ENCODE peak calls at places on chromosomes 3 and 15, in ten cellular contexts. One of them, this sample, is unnamed.

GRCh38 chr3:154540950-154541604 is 111.1 kb upstream of the GPR149 start:
- DNase-seq in naive thymus-derived CD4-positive, alpha-beta T cell: no peak
- DNase-seq in colonic mucosa: no peak
- DNase-seq in sigmoid colon: no peak
- DNase-seq in tibial artery: no peak
- DNase-seq in spleen: no peak
- DNase-seq in breast epithelium: no peak
- DNase-seq in adrenal gland: no peak
- DNase-seq in cardiac muscle cell: no peak
- DNase-seq in GM23248: peak; percentile 39
- DNase-seq in this sample: no peak

GRCh38 chr15:62770752-62771151 is 271.8 kb upstream of the TPM1 start:
- DNase-seq in breast epithelium: no peak
- DNase-seq in naive thymus-derived CD4-positive, alpha-beta T cell: no peak
- DNase-seq in adrenal gland: no peak
- DNase-seq in spleen: no peak
- DNase-seq in sigmoid colon: no peak
- DNase-seq in tibial artery: no peak
- DNase-seq in GM23248: peak; percentile 97
- DNase-seq in colonic mucosa: no peak
- DNase-seq in cardiac muscle cell: no peak
- DNase-seq in this sample: no peak

GRCh38 chr3:7959094-7959493 is 542.5 kb upstream of the LMCD1 start:
- DNase-seq in spleen: no peak
- DNase-seq in sigmoid colon: no peak
- DNase-seq in tibial artery: no peak
- DNase-seq in breast epithelium: no peak
- DNase-seq in adrenal gland: no peak
- DNase-seq in cardiac muscle cell: no peak
- DNase-seq in colonic mucosa: no peak
- DNase-seq in GM23248: no peak
- DNase-seq in naive thymus-derived CD4-positive, alpha-beta T cell: no peak
- DNase-seq in this sample: no peak

GRCh38 chr15:50261979-50262378 is 3.5 kb downstream of the HDC start:
- DNase-seq in adrenal gland: no peak
- DNase-seq in breast epithelium: no peak
- DNase-seq in naive thymus-derived CD4-positive, alpha-beta T cell: no peak
- DNase-seq in colonic mucosa: no peak
- DNase-seq in cardiac muscle cell: no peak
- DNase-seq in spleen: no peak
- DNase-seq in tibial artery: no peak
- DNase-seq in GM23248: no peak
- DNase-seq in sigmoid colon: no peak
- DNase-seq in this sample: no peak

GRCh38 chr3:179015551-179016020 is 56.0 kb downstream of the ZMAT3 start:
- DNase-seq in sigmoid colon: no peak
- DNase-seq in adrenal gland: peak; percentile 74
- DNase-seq in GM23248: peak; percentile 80
- DNase-seq in colonic mucosa: peak; percentile 71
- DNase-seq in tibial artery: no peak
- DNase-seq in breast epithelium: no peak
- DNase-seq in spleen: no peak
- DNase-seq in cardiac muscle cell: peak; percentile 75
- DNase-seq in naive thymus-derived CD4-positive, alpha-beta T cell: peak; percentile 84
- DNase-seq in this sample: no peak

GRCh38 chr15:33094336-33094735 is 100.2 kb downstream of the FMN1 start:
- DNase-seq in GM23248: peak; percentile 33
- DNase-seq in breast epithelium: no peak
- DNase-seq in naive thymus-derived CD4-positive, alpha-beta T cell: no peak
- DNase-seq in adrenal gland: no peak
- DNase-seq in cardiac muscle cell: peak; percentile 60
- DNase-seq in colonic mucosa: no peak
- DNase-seq in sigmoid colon: no peak
- DNase-seq in spleen: no peak
- DNase-seq in tibial artery: no peak
- DNase-seq in this sample: no peak

GRCh38 chr15:27817258-27817657 is 281.9 kb downstream of the OCA2 start:
- DNase-seq in spleen: no peak
- DNase-seq in adrenal gland: no peak
- DNase-seq in tibial artery: no peak
- DNase-seq in sigmoid colon: no peak
- DNase-seq in naive thymus-derived CD4-positive, alpha-beta T cell: no peak
- DNase-seq in cardiac muscle cell: no peak
- DNase-seq in breast epithelium: no peak
- DNase-seq in colonic mucosa: no peak
- DNase-seq in GM23248: no peak
- DNase-seq in this sample: no peak

GRCh38 chr3:104269771-104270170 is 1096.9 kb upstream of the ALCAM start:
- DNase-seq in tibial artery: no peak
- DNase-seq in colonic mucosa: no peak
- DNase-seq in cardiac muscle cell: no peak
- DNase-seq in naive thymus-derived CD4-positive, alpha-beta T cell: no peak
- DNase-seq in adrenal gland: no peak
- DNase-seq in breast epithelium: no peak
- DNase-seq in sigmoid colon: no peak
- DNase-seq in GM23248: no peak
- DNase-seq in spleen: no peak
- DNase-seq in this sample: no peak

GRCh38 chr15:70094690-70095311 is 2.9 kb downstream of the TLE3 start:
- DNase-seq in colonic mucosa: peak; percentile 42
- DNase-seq in sigmoid colon: no peak
- DNase-seq in naive thymus-derived CD4-positive, alpha-beta T cell: peak; percentile 33
- DNase-seq in GM23248: peak; percentile 18
- DNase-seq in adrenal gland: no peak
- DNase-seq in cardiac muscle cell: peak; percentile 23
- DNase-seq in breast epithelium: no peak
- DNase-seq in tibial artery: peak; percentile 59
- DNase-seq in spleen: peak; percentile 50
- DNase-seq in this sample: no peak

GRCh38 chr15:91857772-91858171 is 4.3 kb downstream of the SLCO3A1 start:
- DNase-seq in GM23248: no peak
- DNase-seq in colonic mucosa: no peak
- DNase-seq in breast epithelium: no peak
- DNase-seq in sigmoid colon: no peak
- DNase-seq in adrenal gland: no peak
- DNase-seq in spleen: no peak
- DNase-seq in naive thymus-derived CD4-positive, alpha-beta T cell: peak; percentile 72
- DNase-seq in cardiac muscle cell: no peak
- DNase-seq in tibial artery: no peak
- DNase-seq in this sample: no peak

GRCh38 chr3:170361711-170362110 is 4.2 kb downstream of the SKIL start:
- DNase-seq in GM23248: no peak
- DNase-seq in adrenal gland: no peak
- DNase-seq in naive thymus-derived CD4-positive, alpha-beta T cell: no peak
- DNase-seq in spleen: no peak
- DNase-seq in tibial artery: no peak
- DNase-seq in breast epithelium: no peak
- DNase-seq in cardiac muscle cell: no peak
- DNase-seq in colonic mucosa: no peak
- DNase-seq in sigmoid colon: no peak
- DNase-seq in this sample: no peak

GRCh38 chr3:15295506-15295905 is 36.9 kb downstream of the SH3BP5 start:
- DNase-seq in sigmoid colon: peak; percentile 77
- DNase-seq in cardiac muscle cell: no peak
- DNase-seq in breast epithelium: no peak
- DNase-seq in spleen: no peak
- DNase-seq in colonic mucosa: no peak
- DNase-seq in naive thymus-derived CD4-positive, alpha-beta T cell: no peak
- DNase-seq in GM23248: peak; percentile 98
- DNase-seq in tibial artery: peak; percentile 62
- DNase-seq in adrenal gland: no peak
- DNase-seq in this sample: no peak

GRCh38 chr3:155070932-155071387 is 9.2 kb upstream of the MME start:
- DNase-seq in spleen: no peak
- DNase-seq in naive thymus-derived CD4-positive, alpha-beta T cell: no peak
- DNase-seq in colonic mucosa: no peak
- DNase-seq in sigmoid colon: no peak
- DNase-seq in cardiac muscle cell: no peak
- DNase-seq in adrenal gland: no peak
- DNase-seq in breast epithelium: no peak
- DNase-seq in tibial artery: no peak
- DNase-seq in GM23248: peak; percentile 94
- DNase-seq in this sample: no peak

GRCh38 chr3:87164245-87164644 is 62.9 kb upstream of the CHMP2B start:
- DNase-seq in breast epithelium: no peak
- DNase-seq in colonic mucosa: no peak
- DNase-seq in GM23248: no peak
- DNase-seq in tibial artery: no peak
- DNase-seq in cardiac muscle cell: no peak
- DNase-seq in spleen: no peak
- DNase-seq in adrenal gland: no peak
- DNase-seq in naive thymus-derived CD4-positive, alpha-beta T cell: no peak
- DNase-seq in sigmoid colon: no peak
- DNase-seq in this sample: no peak

GRCh38 chr3:87158823-87159222 is 68.3 kb upstream of the CHMP2B start:
- DNase-seq in breast epithelium: no peak
- DNase-seq in spleen: no peak
- DNase-seq in colonic mucosa: no peak
- DNase-seq in GM23248: no peak
- DNase-seq in cardiac muscle cell: no peak
- DNase-seq in adrenal gland: no peak
- DNase-seq in sigmoid colon: no peak
- DNase-seq in tibial artery: no peak
- DNase-seq in naive thymus-derived CD4-positive, alpha-beta T cell: no peak
- DNase-seq in this sample: no peak

GRCh38 chr3:87161486-87161885 is 65.6 kb upstream of the CHMP2B start:
- DNase-seq in cardiac muscle cell: no peak
- DNase-seq in tibial artery: no peak
- DNase-seq in spleen: no peak
- DNase-seq in breast epithelium: no peak
- DNase-seq in naive thymus-derived CD4-positive, alpha-beta T cell: no peak
- DNase-seq in sigmoid colon: no peak
- DNase-seq in adrenal gland: no peak
- DNase-seq in GM23248: no peak
- DNase-seq in colonic mucosa: no peak
- DNase-seq in this sample: no peak
- H3K36me3 ChIP-seq in cardiac muscle cell: no peaks in the 10 kb centered on the region
- H3K36me3 ChIP-seq in tibial artery: no peaks in the 10 kb centered on the region
- H3K36me3 ChIP-seq in spleen: no peaks in the 10 kb centered on the region
- H3K36me3 ChIP-seq in breast epithelium: no peaks in the 10 kb centered on the region
- H3K36me3 ChIP-seq in naive thymus-derived CD4-positive, alpha-beta T cell: no peaks in the 10 kb centered on the region
- H3K36me3 ChIP-seq in sigmoid colon: no peaks in the 10 kb centered on the region
- H3K36me3 ChIP-seq in adrenal gland: no peaks in the 10 kb centered on the region
- H3K36me3 ChIP-seq in GM23248: no peaks in the 10 kb centered on the region
- H3K36me3 ChIP-seq in colonic mucosa: no peaks in the 10 kb centered on the region
- H3K36me3 ChIP-seq in this sample: no peaks in the 10 kb centered on the region

GRCh38 chr3:30628188-30628930 is 22.0 kb downstream of the TGFBR2 start:
- DNase-seq in colonic mucosa: no peak
- DNase-seq in cardiac muscle cell: no peak
- DNase-seq in spleen: no peak
- DNase-seq in sigmoid colon: no peak
- DNase-seq in tibial artery: no peak
- DNase-seq in naive thymus-derived CD4-positive, alpha-beta T cell: no peak
- DNase-seq in adrenal gland: no peak
- DNase-seq in breast epithelium: no peak
- DNase-seq in GM23248: no peak
- DNase-seq in this sample: no peak
- H3K4me1 ChIP-seq in colonic mucosa: peaks cover 18% of the 10 kb centered on the region
- H3K4me1 ChIP-seq in cardiac muscle cell: peaks cover 12% of the 10 kb centered on the region
- H3K4me1 ChIP-seq in spleen: peaks cover 84% of the 10 kb centered on the region
- H3K4me1 ChIP-seq in sigmoid colon: no peaks in the 10 kb centered on the region
- H3K4me1 ChIP-seq in tibial artery: peaks cover 100% of the 10 kb centered on the region
- H3K4me1 ChIP-seq in naive thymus-derived CD4-positive, alpha-beta T cell: peaks cover 78% of the 10 kb centered on the region
- H3K4me1 ChIP-seq in adrenal gland: peaks cover 54% of the 10 kb centered on the region
- H3K4me1 ChIP-seq in breast epithelium: peaks cover 6% of the 10 kb centered on the region
- H3K4me1 ChIP-seq in GM23248: peaks cover 70% of the 10 kb centered on the region
- H3K4me1 ChIP-seq in this sample: peaks cover 5% of the 10 kb centered on the region

DNA sequence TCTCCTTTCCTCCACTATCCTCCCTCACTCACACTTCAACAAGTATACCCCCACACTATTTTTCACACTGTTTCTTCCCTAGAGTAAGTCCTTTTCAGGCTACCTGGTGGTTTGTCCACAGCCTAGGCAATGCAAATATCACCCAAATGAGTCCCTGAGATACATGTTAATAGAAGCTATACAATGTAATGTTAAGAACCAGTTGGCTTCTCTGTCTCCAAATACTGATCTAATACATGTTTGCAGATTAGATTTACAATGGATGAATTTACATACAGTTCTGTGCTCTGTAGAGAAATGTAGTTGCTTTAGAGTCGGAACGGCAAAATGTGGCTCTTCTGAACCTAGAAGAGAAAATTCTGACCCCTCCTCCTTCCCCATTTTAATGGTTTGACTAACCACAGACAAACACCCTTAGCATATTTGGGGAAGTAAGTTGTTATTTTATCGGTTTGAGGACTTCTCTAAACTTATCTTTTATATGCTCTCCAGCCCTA is 63.6 kb upstream of the MBNL1 start:
- DNase-seq in naive thymus-derived CD4-positive, alpha-beta T cell: peak; percentile 52
- DNase-seq in colonic mucosa: no peak
- DNase-seq in spleen: no peak
- DNase-seq in sigmoid colon: no peak
- DNase-seq in tibial artery: no peak
- DNase-seq in cardiac muscle cell: no peak
- DNase-seq in adrenal gland: no peak
- DNase-seq in GM23248: no peak
- DNase-seq in breast epithelium: no peak
- DNase-seq in this sample: no peak
- H3K4me3 ChIP-seq in naive thymus-derived CD4-positive, alpha-beta T cell: peak overlapping the region; percentile 65
- H3K4me3 ChIP-seq in colonic mucosa: no peak overlapping the region
- H3K4me3 ChIP-seq in spleen: peak overlapping the region; percentile 25
- H3K4me3 ChIP-seq in sigmoid colon: peak overlapping the region; percentile 19
- H3K4me3 ChIP-seq in tibial artery: peak overlapping the region; percentile 48
- H3K4me3 ChIP-seq in cardiac muscle cell: no peak overlapping the region
- H3K4me3 ChIP-seq in adrenal gland: no peak overlapping the region
- H3K4me3 ChIP-seq in GM23248: no peak overlapping the region
- H3K4me3 ChIP-seq in breast epithelium: no peak overlapping the region
- H3K4me3 ChIP-seq in this sample: peak overlapping the region; percentile 93

GRCh38 chr3:3825025-3825424 is 25.8 kb downstream of the LRRN1 start:
- DNase-seq in colonic mucosa: no peak
- DNase-seq in GM23248: no peak
- DNase-seq in sigmoid colon: no peak
- DNase-seq in spleen: no peak
- DNase-seq in naive thymus-derived CD4-positive, alpha-beta T cell: no peak
- DNase-seq in adrenal gland: no peak
- DNase-seq in breast epithelium: no peak
- DNase-seq in tibial artery: no peak
- DNase-seq in cardiac muscle cell: no peak
- DNase-seq in this sample: no peak

GRCh38 chr3:3821780-3822179 is 22.5 kb downstream of the LRRN1 start:
- DNase-seq in sigmoid colon: no peak
- DNase-seq in spleen: no peak
- DNase-seq in GM23248: no peak
- DNase-seq in adrenal gland: no peak
- DNase-seq in tibial artery: no peak
- DNase-seq in colonic mucosa: no peak
- DNase-seq in cardiac muscle cell: no peak
- DNase-seq in breast epithelium: no peak
- DNase-seq in naive thymus-derived CD4-positive, alpha-beta T cell: no peak
- DNase-seq in this sample: no peak

DNA sequence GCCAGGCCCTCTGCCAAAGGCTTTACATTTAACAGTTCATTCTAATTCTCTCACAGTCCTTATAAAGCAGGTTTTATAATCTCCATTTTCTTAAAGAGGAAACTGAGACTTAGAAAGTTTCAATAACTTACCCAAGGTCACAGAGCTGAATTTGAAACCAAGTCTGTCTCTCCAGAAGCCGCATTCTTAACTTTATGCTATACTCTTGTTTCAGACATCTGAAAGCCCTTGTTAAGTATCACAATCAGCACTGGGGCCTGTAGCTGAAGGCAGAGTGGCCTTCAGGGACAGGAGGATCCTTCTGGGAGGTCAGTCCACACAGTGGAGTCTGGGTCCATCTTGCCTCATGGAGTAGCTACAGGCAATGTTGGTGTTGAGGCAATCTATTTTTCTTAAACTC is 27.9 kb downstream of the LRRN1 start:
- DNase-seq in tibial artery: no peak
- DNase-seq in GM23248: no peak
- DNase-seq in colonic mucosa: no peak
- DNase-seq in cardiac muscle cell: no peak
- DNase-seq in naive thymus-derived CD4-positive, alpha-beta T cell: no peak
- DNase-seq in breast epithelium: no peak
- DNase-seq in sigmoid colon: no peak
- DNase-seq in spleen: no peak
- DNase-seq in adrenal gland: no peak
- DNase-seq in this sample: no peak
- H3K36me3 ChIP-seq in tibial artery: no peaks in the 10 kb centered on the region
- H3K36me3 ChIP-seq in GM23248: no peaks in the 10 kb centered on the region
- H3K36me3 ChIP-seq in colonic mucosa: no peaks in the 10 kb centered on the region
- H3K36me3 ChIP-seq in cardiac muscle cell: no peaks in the 10 kb centered on the region
- H3K36me3 ChIP-seq in naive thymus-derived CD4-positive, alpha-beta T cell: no peaks in the 10 kb centered on the region
- H3K36me3 ChIP-seq in breast epithelium: no peaks in the 10 kb centered on the region
- H3K36me3 ChIP-seq in sigmoid colon: no peaks in the 10 kb centered on the region
- H3K36me3 ChIP-seq in spleen: no peaks in the 10 kb centered on the region
- H3K36me3 ChIP-seq in adrenal gland: no peaks in the 10 kb centered on the region
- H3K36me3 ChIP-seq in this sample: no peaks in the 10 kb centered on the region

This sample was measured in aorta.